ENCODE peak calls at places on chromosomes 7 and 10, in ten cellular contexts. One of them, this sample, is unnamed. For H3K27me3, the result is how much of the 10 kb centered on the place peaks cover.

GRCh38 chr10:19411119-19411518 is 362.5 kb downstream of the MALRD1 start:
- DNase-seq in PC-3: no peak
- DNase-seq in BE2C: no peak
- DNase-seq in esophagus squamous epithelium: no peak
- DNase-seq in PC-9: no peak
- DNase-seq in stomach: no peak
- DNase-seq in MM.1S: no peak
- DNase-seq in heart left ventricle: no peak
- DNase-seq in pancreas: no peak
- DNase-seq in thoracic aorta: no peak
- DNase-seq in this sample: no peak

GRCh38 chr10:78410046-78410965 is 376.6 kb downstream of the RPS24 start:
- DNase-seq in PC-3: no peak
- DNase-seq in BE2C: no peak
- DNase-seq in esophagus squamous epithelium: no peak
- DNase-seq in PC-9: no peak
- DNase-seq in stomach: peak
- DNase-seq in MM.1S: no peak
- DNase-seq in heart left ventricle: no peak
- DNase-seq in pancreas: no peak
- DNase-seq in thoracic aorta: no peak
- DNase-seq in this sample: no peak

GRCh38 chr7:55557666-55558188 is 14.6 kb downstream of the VOPP1 start:
- DNase-seq in PC-3: no peak
- DNase-seq in BE2C: no peak
- DNase-seq in esophagus squamous epithelium: no peak
- DNase-seq in PC-9: no peak
- DNase-seq in stomach: no peak
- DNase-seq in MM.1S: peak
- DNase-seq in heart left ventricle: no peak
- DNase-seq in pancreas: no peak
- DNase-seq in thoracic aorta: no peak
- DNase-seq in this sample: no peak

GRCh38 chr10:99172130-99172738 is 63.4 kb downstream of the HPSE2 start:
- DNase-seq in PC-3: peak
- DNase-seq in BE2C: peak
- DNase-seq in esophagus squamous epithelium: no peak
- DNase-seq in PC-9: peak
- DNase-seq in stomach: no peak
- DNase-seq in MM.1S: peak
- DNase-seq in heart left ventricle: no peak
- DNase-seq in pancreas: peak
- DNase-seq in thoracic aorta: no peak
- DNase-seq in this sample: peak

GRCh38 chr10:127012769-127013152 is 107.5 kb downstream of the DOCK1 start:
- DNase-seq in PC-3: peak
- DNase-seq in BE2C: no peak
- DNase-seq in esophagus squamous epithelium: no peak
- DNase-seq in PC-9: peak
- DNase-seq in stomach: peak
- DNase-seq in MM.1S: peak
- DNase-seq in heart left ventricle: peak
- DNase-seq in pancreas: peak
- DNase-seq in thoracic aorta: peak
- DNase-seq in this sample: peak

GRCh38 chr10:14389981-14390590 is 59.4 kb upstream of the FRMD4A start:
- DNase-seq in PC-3: no peak
- DNase-seq in BE2C: no peak
- DNase-seq in esophagus squamous epithelium: no peak
- DNase-seq in PC-9: no peak
- DNase-seq in stomach: no peak
- DNase-seq in MM.1S: peak
- DNase-seq in heart left ventricle: no peak
- DNase-seq in pancreas: no peak
- DNase-seq in thoracic aorta: no peak
- DNase-seq in this sample: no peak

GRCh38 chr10:101301111-101301731 is 52.7 kb upstream of the BTRC start:
- DNase-seq in PC-3: peak
- DNase-seq in BE2C: peak
- DNase-seq in esophagus squamous epithelium: no peak
- DNase-seq in PC-9: no peak
- DNase-seq in stomach: peak
- DNase-seq in MM.1S: peak
- DNase-seq in heart left ventricle: peak
- DNase-seq in pancreas: peak
- DNase-seq in thoracic aorta: no peak
- DNase-seq in this sample: no peak

GRCh38 chr10:67809107-67809506 is 28.9 kb downstream of the DNAJC12 start:
- DNase-seq in PC-3: no peak
- DNase-seq in BE2C: no peak
- DNase-seq in esophagus squamous epithelium: no peak
- DNase-seq in PC-9: no peak
- DNase-seq in stomach: no peak
- DNase-seq in MM.1S: no peak
- DNase-seq in heart left ventricle: no peak
- DNase-seq in pancreas: no peak
- DNase-seq in thoracic aorta: no peak
- DNase-seq in this sample: no peak

GRCh38 chr7:8618441-8619070 is 185.1 kb downstream of the NXPH1 start:
- DNase-seq in PC-3: no peak
- DNase-seq in BE2C: no peak
- DNase-seq in esophagus squamous epithelium: no peak
- DNase-seq in PC-9: no peak
- DNase-seq in stomach: no peak
- DNase-seq in MM.1S: no peak
- DNase-seq in heart left ventricle: no peak
- DNase-seq in pancreas: no peak
- DNase-seq in thoracic aorta: no peak
- DNase-seq in this sample: no peak

GRCh38 chr7:93374345-93374940 is 142.3 kb downstream of the VPS50 start:
- DNase-seq in PC-3: peak
- DNase-seq in BE2C: no peak
- DNase-seq in esophagus squamous epithelium: no peak
- DNase-seq in PC-9: no peak
- DNase-seq in stomach: no peak
- DNase-seq in MM.1S: peak
- DNase-seq in heart left ventricle: no peak
- DNase-seq in pancreas: no peak
- DNase-seq in thoracic aorta: no peak
- DNase-seq in this sample: no peak

GRCh38 chr10:122280156-122280555 is 9.1 kb downstream of the BTBD16 start:
- DNase-seq in PC-3: no peak
- DNase-seq in BE2C: no peak
- DNase-seq in esophagus squamous epithelium: no peak
- DNase-seq in PC-9: no peak
- DNase-seq in stomach: peak
- DNase-seq in MM.1S: no peak
- DNase-seq in heart left ventricle: no peak
- DNase-seq in pancreas: no peak
- DNase-seq in thoracic aorta: no peak
- DNase-seq in this sample: no peak

GRCh38 chr10:34444223-34445183 is 370.6 kb downstream of the PARD3 start:
- DNase-seq in PC-3: no peak
- DNase-seq in BE2C: no peak
- DNase-seq in esophagus squamous epithelium: no peak
- DNase-seq in PC-9: no peak
- DNase-seq in stomach: no peak
- DNase-seq in MM.1S: no peak
- DNase-seq in heart left ventricle: no peak
- DNase-seq in pancreas: no peak
- DNase-seq in thoracic aorta: no peak
- DNase-seq in this sample: no peak

GRCh38 chr7:4128161-4128560 is 553.9 kb upstream of the FOXK1 start:
- DNase-seq in PC-3: no peak
- DNase-seq in BE2C: no peak
- DNase-seq in esophagus squamous epithelium: no peak
- DNase-seq in PC-9: no peak
- DNase-seq in stomach: no peak
- DNase-seq in MM.1S: no peak
- DNase-seq in heart left ventricle: no peak
- DNase-seq in pancreas: no peak
- DNase-seq in thoracic aorta: no peak
- DNase-seq in this sample: no peak

GRCh38 chr10:34119456-34119855 is 695.6 kb downstream of the PARD3 start:
- DNase-seq in PC-3: no peak
- DNase-seq in BE2C: no peak
- DNase-seq in esophagus squamous epithelium: no peak
- DNase-seq in PC-9: no peak
- DNase-seq in stomach: no peak
- DNase-seq in MM.1S: no peak
- DNase-seq in heart left ventricle: no peak
- DNase-seq in pancreas: no peak
- DNase-seq in thoracic aorta: no peak
- DNase-seq in this sample: no peak

GRCh38 chr10:54854389-54854788 is 53.4 kb upstream of the PCDH15 start:
- DNase-seq in PC-3: no peak
- DNase-seq in BE2C: no peak
- DNase-seq in esophagus squamous epithelium: no peak
- DNase-seq in PC-9: no peak
- DNase-seq in stomach: no peak
- DNase-seq in MM.1S: no peak
- DNase-seq in heart left ventricle: no peak
- DNase-seq in pancreas: no peak
- DNase-seq in thoracic aorta: no peak
- DNase-seq in this sample: no peak

GRCh38 chr7:44496385-44496784 is 5.9 kb upstream of the NUDCD3 start:
- DNase-seq in PC-3: no peak
- DNase-seq in BE2C: no peak
- DNase-seq in esophagus squamous epithelium: no peak
- DNase-seq in PC-9: no peak
- DNase-seq in stomach: no peak
- DNase-seq in MM.1S: no peak
- DNase-seq in heart left ventricle: no peak
- DNase-seq in pancreas: no peak
- DNase-seq in thoracic aorta: no peak
- DNase-seq in this sample: no peak
- TF ChIP-seq CTCF in PC-3: no peak
- TF ChIP-seq CTCF in BE2C: no peak
- TF ChIP-seq CTCF in esophagus squamous epithelium: no peak
- TF ChIP-seq CTCF in PC-9: no peak
- TF ChIP-seq CTCF in stomach: no peak
- TF ChIP-seq CTCF in MM.1S: no peak
- TF ChIP-seq CTCF in heart left ventricle: no peak
- TF ChIP-seq CTCF in pancreas: no peak
- TF ChIP-seq CTCF in thoracic aorta: no peak
- TF ChIP-seq CTCF in this sample: no peak

GRCh38 chr10:21499910-21500577 is 25.4 kb downstream of the SKIDA1 start:
- DNase-seq in PC-3: no peak
- DNase-seq in BE2C: no peak
- DNase-seq in esophagus squamous epithelium: no peak
- DNase-seq in PC-9: no peak
- DNase-seq in stomach: no peak
- DNase-seq in MM.1S: no peak
- DNase-seq in heart left ventricle: peak
- DNase-seq in pancreas: no peak
- DNase-seq in thoracic aorta: no peak
- DNase-seq in this sample: no peak
- H3K4me3 ChIP-seq in PC-3: no peak
- H3K4me3 ChIP-seq in BE2C: no peak
- H3K4me3 ChIP-seq in esophagus squamous epithelium: peak
- H3K4me3 ChIP-seq in PC-9: no peak
- H3K4me3 ChIP-seq in stomach: no peak
- H3K4me3 ChIP-seq in MM.1S: no peak
- H3K4me3 ChIP-seq in heart left ventricle: peak
- H3K4me3 ChIP-seq in pancreas: no peak
- H3K4me3 ChIP-seq in thoracic aorta: peak
- H3K4me3 ChIP-seq in this sample: no peak

GRCh38 chr7:44388089-44388970 is 62.9 kb upstream of the CAMK2B start:
- DNase-seq in PC-3: no peak
- DNase-seq in BE2C: no peak
- DNase-seq in esophagus squamous epithelium: no peak
- DNase-seq in PC-9: no peak
- DNase-seq in stomach: peak
- DNase-seq in MM.1S: no peak
- DNase-seq in heart left ventricle: no peak
- DNase-seq in pancreas: peak
- DNase-seq in thoracic aorta: no peak
- DNase-seq in this sample: no peak
- H3K27me3 ChIP-seq in PC-3: under half
- H3K27me3 ChIP-seq in BE2C: under half
- H3K27me3 ChIP-seq in esophagus squamous epithelium: under half
- H3K27me3 ChIP-seq in PC-9: under half
- H3K27me3 ChIP-seq in stomach: under half
- H3K27me3 ChIP-seq in MM.1S: under half
- H3K27me3 ChIP-seq in heart left ventricle: under half
- H3K27me3 ChIP-seq in pancreas: under half
- H3K27me3 ChIP-seq in thoracic aorta: under half
- H3K27me3 ChIP-seq in this sample: under half

GRCh38 chr7:22251906-22252495 is 105.0 kb downstream of the RAPGEF5 start:
- DNase-seq in PC-3: no peak
- DNase-seq in BE2C: no peak
- DNase-seq in esophagus squamous epithelium: no peak
- DNase-seq in PC-9: no peak
- DNase-seq in stomach: no peak
- DNase-seq in MM.1S: no peak
- DNase-seq in heart left ventricle: no peak
- DNase-seq in pancreas: no peak
- DNase-seq in thoracic aorta: no peak
- DNase-seq in this sample: no peak

GRCh38 chr7:22255834-22256233 is 101.1 kb downstream of the RAPGEF5 start:
- DNase-seq in PC-3: no peak
- DNase-seq in BE2C: no peak
- DNase-seq in esophagus squamous epithelium: no peak
- DNase-seq in PC-9: no peak
- DNase-seq in stomach: peak
- DNase-seq in MM.1S: peak
- DNase-seq in heart left ventricle: no peak
- DNase-seq in pancreas: peak
- DNase-seq in thoracic aorta: no peak
- DNase-seq in this sample: no peak

GRCh38 chr7:22255342-22255741 is 101.6 kb downstream of the RAPGEF5 start:
- DNase-seq in PC-3: no peak
- DNase-seq in BE2C: no peak
- DNase-seq in esophagus squamous epithelium: no peak
- DNase-seq in PC-9: no peak
- DNase-seq in stomach: no peak
- DNase-seq in MM.1S: peak
- DNase-seq in heart left ventricle: no peak
- DNase-seq in pancreas: no peak
- DNase-seq in thoracic aorta: no peak
- DNase-seq in this sample: no peak

GRCh38 chr7:22252886-22253536 is 103.9 kb downstream of the RAPGEF5 start:
- DNase-seq in PC-3: no peak
- DNase-seq in BE2C: no peak
- DNase-seq in esophagus squamous epithelium: no peak
- DNase-seq in PC-9: no peak
- DNase-seq in stomach: no peak
- DNase-seq in MM.1S: no peak
- DNase-seq in heart left ventricle: no peak
- DNase-seq in pancreas: no peak
- DNase-seq in thoracic aorta: no peak
- DNase-seq in this sample: no peak

DNA sequence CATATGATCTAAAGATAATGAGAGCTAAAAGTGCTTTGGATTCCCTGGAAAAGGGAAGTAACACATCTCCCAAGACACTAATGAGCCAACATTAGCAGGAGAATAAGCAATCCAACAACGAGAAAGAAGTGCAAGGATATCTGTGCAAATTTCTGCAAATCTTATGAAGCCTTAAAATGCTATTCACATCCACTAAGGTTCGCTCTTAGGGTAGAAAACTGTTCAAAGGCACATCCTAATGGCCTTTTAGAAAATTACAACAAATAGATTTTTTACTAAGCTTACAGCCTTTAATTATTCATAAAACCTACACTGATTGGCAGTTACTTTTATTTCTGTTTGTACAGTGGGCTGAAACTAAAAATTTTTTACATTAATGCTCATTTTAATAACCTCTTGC is 100.3 kb downstream of the RAPGEF5 start:
- DNase-seq in PC-3: no peak
- DNase-seq in BE2C: no peak
- DNase-seq in esophagus squamous epithelium: no peak
- DNase-seq in PC-9: no peak
- DNase-seq in stomach: no peak
- DNase-seq in MM.1S: no peak
- DNase-seq in heart left ventricle: no peak
- DNase-seq in pancreas: no peak
- DNase-seq in thoracic aorta: no peak
- DNase-seq in this sample: no peak
- TF ChIP-seq CTCF in PC-3: peak
- TF ChIP-seq CTCF in BE2C: peak
- TF ChIP-seq CTCF in esophagus squamous epithelium: no peak
- TF ChIP-seq CTCF in PC-9: peak
- TF ChIP-seq CTCF in stomach: no peak
- TF ChIP-seq CTCF in MM.1S: no peak
- TF ChIP-seq CTCF in heart left ventricle: peak
- TF ChIP-seq CTCF in pancreas: no peak
- TF ChIP-seq CTCF in thoracic aorta: peak
- TF ChIP-seq CTCF in this sample: no peak

This sample was measured in kidney epithelial cell.